ENCODE peak calls at places on chromosomes 6 and 20, in nine cellular contexts. T, F, R, Q, S, L, O, E and V are unnamed samples.

GRCh38 chr20:32999603-33000250 is 4.5 kb downstream of the SUN5 start:
- DNase-seq in T (no peak), F (no peak), R (no peak), Q (no peak), S (no peak), L (no peak), O (no peak), E (no peak), V (no peak)

GRCh38 chr6:99241905-99242534 is 107.5 kb downstream of the FAXC start:
- DNase-seq in T (peak), F (peak), R (no peak), Q (peak), S (peak), L (peak), O (peak), E (peak), V (peak)

GRCh38 chr6:16228709-16229665 is 9.4 kb upstream of the GMPR start:
- DNase-seq in T (no peak), F (peak), R (no peak), Q (no peak), S (no peak), L (no peak), O (no peak), E (no peak), V (no peak)

GRCh38 chr6:6753301-6753700 is 164.8 kb downstream of the LY86 start:
- DNase-seq in T (no peak), F (no peak), R (no peak), Q (no peak), S (no peak), L (no peak), O (no peak), E (no peak), V (no peak)

GRCh38 chr6:163599684-163600083 is 185.2 kb downstream of the QKI start:
- DNase-seq in T (no peak), F (no peak), R (no peak), Q (no peak), S (no peak), L (no peak), O (no peak), E (no peak), V (no peak)

GRCh38 chr20:34921436-34921835 is 34.2 kb downstream of the GSS start:
- DNase-seq in T (no peak), F (no peak), R (no peak), Q (no peak), S (no peak), L (no peak), O (no peak), E (peak), V (no peak)

GRCh38 chr20:6583134-6583738 is 184.2 kb upstream of the BMP2 start:
- DNase-seq in T (peak), F (peak), R (no peak), Q (peak), S (no peak), L (peak), O (peak), E (peak), V (no peak)

GRCh38 chr6:163994566-163994965 is 580.0 kb downstream of the QKI start:
- DNase-seq in T (no peak), F (no peak), R (no peak), Q (no peak), S (no peak), L (no peak), O (no peak), E (no peak), V (no peak)

GRCh38 chr6:32200711-32201475 is 8.4 kb upstream of the GPSM3 start:
- DNase-seq in T (no peak), F (no peak), R (no peak), Q (peak), S (no peak), L (no peak), O (no peak), E (no peak), V (no peak)